ENCODE peak calls at places on chromosomes 5 and 9, in nine cellular contexts. T is stimulated activated CD4-positive, alpha-beta T cell treated with anti-CD3 and anti-CD28 coated beads, Interleukin-1b, Interleukin-23, amount 100 ng/mL, for 1 hour; D is heart left ventricle; A is T-helper 1 cell; N is omental fat pad; M is SK-N-SH; L is HS-5; O is posterior vena cava; R is T-helper 9 cell. Q is an unnamed sample.

GRCh38 chr5:141811287-141812155 is 66.7 kb downstream of the PCDH1 start:
- DNase-seq in T (no peak), D (no peak), A (peak), N (no peak), M (peak), L (no peak), O (no peak), R (peak), Q (no peak)

GRCh38 chr9:88922091-88922490 is 69.2 kb upstream of the S1PR3 start:
- DNase-seq in T (no peak), D (no peak), A (peak), N (no peak), M (no peak), L (no peak), O (no peak), R (no peak), Q (no peak)

GRCh38 chr5:135829681-135830383 is 4.6 kb upstream of the SLC25A48 start:
- DNase-seq in T (no peak), D (peak), A (no peak), N (no peak), M (peak), L (no peak), O (peak), R (no peak), Q (peak)

GRCh38 chr5:180820788-180821321 is 18.2 kb upstream of the MGAT1 start:
- DNase-seq in T (no peak), D (no peak), A (no peak), N (no peak), M (no peak), L (no peak), O (no peak), R (no peak), Q (no peak)

GRCh38 chr5:141742866-141743651 is 61.0 kb upstream of the ARAP3 start:
- DNase-seq in T (no peak), D (no peak), A (no peak), N (no peak), M (no peak), L (no peak), O (peak), R (no peak), Q (no peak)

GRCh38 chr5:1800470-1801060 is 642 bp upstream of the NDUFS6 start:
- DNase-seq in T (no peak), D (no peak), A (peak), N (no peak), M (no peak), L (no peak), O (peak), R (peak), Q (no peak)

GRCh38 chr9:18385676-18386075 is 88.3 kb upstream of the ADAMTSL1 start:
- DNase-seq in T (no peak), D (no peak), A (no peak), N (no peak), M (no peak), L (no peak), O (no peak), R (no peak), Q (no peak)

GRCh38 chr5:95913663-95914062 is 48.0 kb downstream of the ELL2 start:
- DNase-seq in T (no peak), D (no peak), A (no peak), N (no peak), M (no peak), L (no peak), O (no peak), R (no peak), Q (no peak)

GRCh38 chr5:59744531-59744992 is 149.0 kb downstream of the PDE4D start:
- DNase-seq in T (no peak), D (no peak), A (no peak), N (no peak), M (no peak), L (peak), O (no peak), R (no peak), Q (no peak)

GRCh38 chr9:125649315-125649714 is 57.7 kb downstream of the MAPKAP1 start:
- DNase-seq in T (no peak), D (no peak), A (no peak), N (no peak), M (no peak), L (peak), O (no peak), R (no peak), Q (no peak)

GRCh38 chr9:90097237-90097636 is 492.4 kb downstream of the GADD45G start:
- DNase-seq in T (no peak), D (peak), A (no peak), N (no peak), M (no peak), L (no peak), O (no peak), R (no peak), Q (no peak)

GRCh38 chr9:84140535-84141101 is 160.0 kb downstream of the RMI1 start:
- DNase-seq in T (no peak), D (no peak), A (no peak), N (no peak), M (no peak), L (no peak), O (no peak), R (no peak), Q (peak)

GRCh38 chr5:3201941-3202340 is 393.7 kb upstream of the IRX1 start:
- DNase-seq in T (no peak), D (no peak), A (no peak), N (no peak), M (no peak), L (no peak), O (no peak), R (no peak), Q (no peak)

GRCh38 chr5:172553838-172554344 is 87.2 kb upstream of the NEURL1B start:
- DNase-seq in T (no peak), D (no peak), A (no peak), N (no peak), M (no peak), L (no peak), O (peak), R (no peak), Q (no peak)

GRCh38 chr9:2622361-2623045 is 916 bp downstream of the VLDLR start:
- DNase-seq in T (no peak), D (peak), A (no peak), N (no peak), M (peak), L (no peak), O (peak), R (no peak), Q (peak)

GRCh38 chr5:83540105-83540504 is 68.6 kb downstream of the VCAN start:
- DNase-seq in T (no peak), D (peak), A (no peak), N (no peak), M (no peak), L (no peak), O (no peak), R (no peak), Q (no peak)

GRCh38 chr9:135718616-135719015 is 16.6 kb downstream of the KCNT1 start:
- DNase-seq in T (no peak), D (no peak), A (no peak), N (no peak), M (no peak), L (peak), O (no peak), R (no peak), Q (no peak)

GRCh38 chr5:172405226-172405625 is 49.1 kb downstream of the SH3PXD2B start:
- DNase-seq in T (no peak), D (no peak), A (no peak), N (no peak), M (no peak), L (no peak), O (no peak), R (no peak), Q (no peak)